ENCODE peak calls at places on chromosome 1, in ten cellular contexts. J is A549, E is mesendoderm, G is psoas muscle, V is ovary, Z is colonic mucosa, N is breast epithelium, B is Peyer's patch, H is IMR-90, D is lower lobe of right lung. Q is an unnamed sample.

GRCh38 chr1:230240446-230241076 is 173.5 kb downstream of the GALNT2 start:
- DNase-seq in H (peak; percentile 32), G (no peak), E (no peak), V (no peak), D (no peak), N (no peak), J (no peak), Z (no peak), B (no peak), Q (no peak)

GRCh38 chr1:161885013-161885412 is 118.9 kb downstream of the ATF6 start:
- DNase-seq in E (no peak), Z (no peak), N (no peak), D (no peak), G (no peak), B (no peak), H (peak; percentile 93), V (no peak), J (peak; percentile 17), Q (no peak)

GRCh38 chr1:25692560-25692959 is 76.0 kb downstream of the MAN1C1 start:
- DNase-seq in E (peak; percentile 62), D (no peak), N (no peak), J (peak; percentile 25), H (no peak), B (no peak), V (no peak), Z (no peak), G (no peak), Q (no peak)

GRCh38 chr1:205355054-205355453 is 1.7 kb downstream of the KLHDC8A start:
- DNase-seq in G (no peak), B (peak; percentile 84), H (no peak), N (peak; percentile 87), E (no peak), J (no peak), D (peak; percentile 87), Z (peak; percentile 92), V (peak; percentile 65), Q (no peak)

GRCh38 chr1:227120827-227121226 is 180.7 kb downstream of the COQ8A start:
- DNase-seq in D (no peak), Z (no peak), G (no peak), J (no peak), H (no peak), B (no peak), N (no peak), E (no peak), V (no peak), Q (no peak)

GRCh38 chr1:63723618-63724017 is 50.2 kb upstream of the ROR1 start:
- DNase-seq in D (no peak), V (no peak), E (no peak), N (no peak), H (no peak), G (no peak), Z (peak; percentile 46), J (no peak), B (no peak), Q (no peak)

GRCh38 chr1:240151126-240151735 is 59.5 kb downstream of the FMN2 start:
- DNase-seq in H (no peak), V (no peak), E (no peak), J (no peak), D (no peak), N (no peak), G (no peak), Z (no peak), B (no peak), Q (no peak)

GRCh38 chr1:220789532-220790147 is 2.9 kb downstream of the MTARC1 start:
- DNase-seq in B (no peak), G (no peak), N (no peak), E (no peak), H (no peak), Z (no peak), J (no peak), V (no peak), D (no peak), Q (no peak)

GRCh38 chr1:66132324-66132723 is 339.6 kb downstream of the PDE4B start:
- DNase-seq in J (no peak), H (peak; percentile 10), G (no peak), Z (no peak), D (no peak), E (no peak), N (no peak), V (no peak), B (no peak), Q (no peak)

GRCh38 chr1:2552189-2552588 is 4.0 kb upstream of the TNFRSF14 start:
- DNase-seq in Z (no peak), H (no peak), D (no peak), N (no peak), V (no peak), E (no peak), G (no peak), B (no peak), J (no peak), Q (no peak)

GRCh38 chr1:42784946-42785693 is at the start of gene TMEM269:
- DNase-seq in J (no peak), B (peak; percentile 54), Z (no peak), G (no peak), E (no peak), V (peak; percentile 20), D (peak; percentile 51), N (no peak), H (no peak), Q (peak; percentile 80)

DNA sequence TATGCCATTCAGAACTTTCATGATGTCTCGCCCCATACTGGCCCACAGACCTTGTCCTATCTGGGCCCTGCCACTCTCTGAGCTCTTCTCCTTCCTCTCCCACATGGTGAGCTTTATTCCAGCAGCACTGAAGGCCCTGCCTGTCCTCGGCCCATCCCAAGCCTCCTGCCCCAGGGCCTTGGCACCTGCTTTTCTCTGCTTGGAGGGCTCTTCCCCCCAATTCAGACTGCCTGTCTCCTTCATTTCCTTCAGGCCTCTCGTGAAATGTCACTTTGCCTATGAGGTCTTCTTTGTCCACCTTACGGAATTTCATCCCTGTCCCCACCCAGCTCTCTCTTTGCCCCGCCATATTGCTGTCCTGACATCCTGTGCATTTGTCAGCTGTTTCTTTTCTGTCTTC is 191.7 kb upstream of the POU3F1 start:
- DNase-seq in J (no peak), V (no peak), H (no peak), E (no peak), B (no peak), N (no peak), Z (no peak), G (no peak), D (no peak), Q (no peak)
- H3K4me1 ChIP-seq in J (no peaks in the 10 kb centered on the region), V (no peaks in the 10 kb centered on the region), H (no peaks in the 10 kb centered on the region), E (peaks cover 3% of the 10 kb centered on the region), B (no peaks in the 10 kb centered on the region), N (no peaks in the 10 kb centered on the region), Z (no peaks in the 10 kb centered on the region), G (no peaks in the 10 kb centered on the region), D (no peaks in the 10 kb centered on the region), Q (no peaks in the 10 kb centered on the region)

DNA sequence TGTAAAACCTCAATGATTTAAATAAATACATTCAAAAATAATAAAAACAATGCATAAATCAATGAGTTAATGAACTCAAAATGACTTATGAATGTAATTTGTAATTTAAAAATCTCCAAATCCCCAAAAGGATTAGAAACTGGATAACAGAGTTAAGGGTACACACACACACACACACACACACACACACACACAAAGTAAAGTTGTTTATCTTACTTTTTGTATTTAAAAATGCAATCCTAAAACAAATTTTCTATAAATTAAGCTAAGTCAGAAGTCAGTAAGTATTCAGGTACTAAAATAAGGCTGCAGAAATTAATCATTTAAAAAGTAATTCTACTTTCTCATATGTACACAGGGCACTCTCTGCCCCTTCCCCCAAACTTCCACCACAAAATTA is 1.8 kb downstream of the LRIF1 start:
- DNase-seq in D (no peak), H (no peak), B (no peak), V (no peak), N (no peak), E (no peak), Z (no peak), G (no peak), J (no peak), Q (no peak)
- H3K4me3 ChIP-seq in D (no peak overlapping the region), H (no peak overlapping the region), B (no peak overlapping the region), V (no peak overlapping the region), N (no peak overlapping the region), E (no peak overlapping the region), Z (no peak overlapping the region), G (peak overlapping the region; percentile 83), J (no peak overlapping the region), Q (no peak overlapping the region)

GRCh38 chr1:12180315-12180714 is 13.5 kb downstream of the TNFRSF1B start:
- DNase-seq in V (no peak), G (peak; percentile 75), D (peak; percentile 92), N (peak; percentile 43), E (no peak), Z (peak; percentile 50), J (no peak), B (no peak), H (no peak), Q (peak; percentile 93)

GRCh38 chr1:12182410-12182946 is 15.7 kb downstream of the TNFRSF1B start:
- DNase-seq in G (no peak), J (no peak), N (no peak), H (no peak), E (no peak), B (no peak), D (no peak), Z (no peak), V (no peak), Q (no peak)

GRCh38 chr1:12179638-12180121 is 12.9 kb downstream of the TNFRSF1B start:
- DNase-seq in H (no peak), V (no peak), Z (no peak), G (no peak), J (no peak), D (no peak), N (no peak), E (no peak), B (no peak), Q (no peak)

GRCh38 chr1:12181568-12181967 is 14.8 kb downstream of the TNFRSF1B start:
- DNase-seq in Z (no peak), J (no peak), V (no peak), D (no peak), E (no peak), B (no peak), N (no peak), H (no peak), G (no peak), Q (peak; percentile 43)

GRCh38 chr1:12180903-12181302 is 14.1 kb downstream of the TNFRSF1B start:
- DNase-seq in N (no peak), B (no peak), V (no peak), E (no peak), H (no peak), Z (no peak), G (no peak), D (no peak), J (no peak), Q (peak; percentile 79)
- H3K4me1 ChIP-seq in N (peaks cover 13% of the 10 kb centered on the region), B (peaks cover 75% of the 10 kb centered on the region), V (peaks cover 13% of the 10 kb centered on the region), E (peaks cover 1% of the 10 kb centered on the region), H (peaks cover 43% of the 10 kb centered on the region), Z (peaks cover 5% of the 10 kb centered on the region), G (peaks cover 21% of the 10 kb centered on the region), D (peaks cover 100% of the 10 kb centered on the region), J (peaks cover 10% of the 10 kb centered on the region), Q (peaks cover 100% of the 10 kb centered on the region)

DNA sequence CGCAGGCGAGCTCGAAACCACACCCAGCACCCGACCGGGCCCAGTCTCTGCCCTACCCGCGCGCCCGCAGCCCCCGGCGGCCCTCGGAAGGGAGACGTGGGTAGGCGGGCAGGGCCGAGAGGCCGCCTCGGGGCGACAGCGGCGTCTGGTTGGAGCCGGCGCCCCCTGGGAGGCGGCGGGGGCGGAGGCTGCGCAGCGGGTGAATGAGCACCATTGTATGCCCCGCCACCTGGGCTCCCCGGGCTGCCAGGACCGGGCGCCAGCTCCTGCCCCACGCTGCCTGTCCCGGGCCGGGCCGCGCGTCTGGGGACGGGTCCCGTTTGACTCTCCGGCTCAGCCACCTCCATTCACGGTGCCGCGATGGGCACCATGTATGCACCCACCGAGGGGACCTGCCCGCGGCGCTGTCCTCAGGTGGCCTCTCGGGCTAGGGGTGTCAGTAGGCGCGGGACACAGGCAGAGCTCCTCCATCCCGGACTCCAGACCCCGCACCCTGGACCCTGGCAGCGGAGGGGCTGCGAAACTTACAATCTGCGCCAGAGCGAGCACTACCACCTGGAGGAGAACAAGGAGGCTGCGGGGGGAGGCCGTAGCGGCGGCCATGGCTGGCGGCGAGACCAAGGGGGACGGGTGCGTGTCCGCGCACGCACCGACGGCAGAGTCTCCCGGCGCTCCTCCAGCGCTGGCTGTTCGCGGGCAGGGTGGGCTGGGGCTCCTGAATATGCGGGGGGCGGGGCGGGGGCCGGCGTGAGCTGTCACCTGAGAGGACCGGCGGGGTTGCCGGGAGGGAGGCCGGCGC is at the start of gene COL9A2:
- DNase-seq in E (peak; percentile 63), G (no peak), V (no peak), B (no peak), D (peak; percentile 63), N (peak; percentile 41), H (no peak), Z (no peak), J (peak; percentile 18), Q (no peak)
- H3K4me3 ChIP-seq in E (peak within 1 kb of the TSS; percentile 59), G (peak within 1 kb of the TSS; percentile 51), V (peak within 1 kb of the TSS; percentile 31), B (peak within 1 kb of the TSS; percentile 56), D (peak within 1 kb of the TSS; percentile 57), N (peak within 1 kb of the TSS; percentile 74), H (peak within 1 kb of the TSS; percentile 33), Z (peak within 1 kb of the TSS; percentile 43), J (peak within 1 kb of the TSS; percentile 50), Q (peak within 1 kb of the TSS; percentile 27)

Q was measured in left lung.